ENCODE peak calls at places on chromosomes 7 and 10, in nine cellular contexts. R, X, Q, I, O, B, C, P and M are unnamed samples. For H3K4me1 and H3K36me3, the result is how much of the 10 kb centered on the place peaks cover.

GRCh38 chr10:125441151-125441550 is 241.8 kb downstream of the TEX36 start:
- DNase-seq in X (no peak), P (no peak), O (no peak), B (no peak), Q (peak), C (no peak), I (no peak), R (no peak), M (no peak)

GRCh38 chr7:111090834-111091233 is at the start of gene LRRN3:
- DNase-seq in Q (no peak), B (no peak), O (no peak), C (no peak), X (no peak), I (peak), P (no peak), R (no peak), M (peak)

GRCh38 chr10:93160829-93161228 is 87.1 kb downstream of the CYP26A1 start:
- DNase-seq in O (no peak), B (no peak), P (no peak), R (no peak), I (no peak), X (no peak), C (no peak), Q (peak), M (peak)

GRCh38 chr7:3482147-3482921 is 181.3 kb downstream of the SDK1 start:
- DNase-seq in P (no peak), Q (peak), B (peak), R (no peak), C (no peak), I (no peak), X (no peak), O (no peak), M (no peak)

GRCh38 chr7:135210818-135211178 is 528 bp downstream of the WDR91 start:
- DNase-seq in C (no peak), R (peak), P (no peak), B (no peak), I (no peak), O (no peak), X (no peak), Q (no peak), M (no peak)

GRCh38 chr10:14674376-14675050 is 100.2 kb downstream of the FAM107B start:
- DNase-seq in Q (no peak), P (no peak), C (no peak), X (no peak), B (no peak), O (no peak), R (no peak), I (no peak), M (no peak)

GRCh38 chr10:132658546-132659205 is 121.1 kb downstream of the INPP5A start:
- DNase-seq in X (no peak), B (no peak), Q (no peak), C (no peak), O (no peak), I (no peak), P (no peak), R (no peak), M (no peak)

GRCh38 chr10:58773942-58774341 is 261.3 kb downstream of the BICC1 start:
- DNase-seq in Q (no peak), O (no peak), P (no peak), I (no peak), C (no peak), R (no peak), X (no peak), B (no peak), M (no peak)

GRCh38 chr7:27098493-27099223 is 2.9 kb upstream of the HOXA1 start:
- DNase-seq in X (peak), Q (peak), R (peak), C (no peak), B (no peak), I (peak), O (no peak), P (no peak), M (no peak)

GRCh38 chr7:139861794-139862193 is 32.7 kb downstream of the TBXAS1 start:
- DNase-seq in R (no peak), Q (no peak), O (no peak), X (no peak), I (no peak), P (no peak), C (no peak), B (no peak), M (no peak)

GRCh38 chr7:47352394-47352968 is 229.4 kb downstream of the TNS3 start:
- DNase-seq in P (no peak), B (no peak), O (no peak), C (no peak), X (no peak), R (no peak), Q (no peak), I (no peak), M (no peak)

GRCh38 chr10:13834581-13835286 is 248.0 kb downstream of the PRPF18 start:
- DNase-seq in I (no peak), C (no peak), B (no peak), Q (no peak), O (no peak), P (no peak), X (no peak), R (no peak), M (peak)

GRCh38 chr7:111107576-111107975 is 16.6 kb downstream of the LRRN3 start:
- DNase-seq in O (no peak), C (no peak), Q (no peak), B (no peak), X (no peak), I (no peak), R (no peak), P (no peak), M (no peak)

GRCh38 chr7:124085168-124085567 is 52.3 kb upstream of the TMEM229A start:
- DNase-seq in R (no peak), I (no peak), Q (peak), B (no peak), X (no peak), P (no peak), C (peak), O (no peak), M (no peak)

GRCh38 chr10:3775671-3776551 is 9.1 kb downstream of the KLF6 start:
- DNase-seq in R (no peak), Q (peak), O (no peak), C (peak), P (no peak), B (no peak), X (no peak), I (peak), M (no peak)

GRCh38 chr10:29099001-29099400 is 189.9 kb upstream of the LYZL1 start:
- DNase-seq in C (no peak), B (no peak), I (no peak), O (no peak), Q (peak), P (no peak), X (no peak), R (no peak), M (no peak)

GRCh38 chr7:1920886-1921285 is 250.8 kb downstream of the ELFN1 start:
- DNase-seq in I (no peak), P (no peak), O (no peak), C (peak), X (peak), B (no peak), Q (no peak), R (no peak), M (peak)

GRCh38 chr7:27277628-27278027 is 35.0 kb downstream of the EVX1 start:
- DNase-seq in I (no peak), C (no peak), P (no peak), B (no peak), Q (peak), R (peak), O (no peak), X (no peak), M (no peak)

GRCh38 chr7:134140889-134141867 is 14.0 kb downstream of the LRGUK start:
- DNase-seq in R (peak), O (peak), Q (peak), C (peak), B (peak), I (peak), P (peak), X (peak), M (peak)

GRCh38 chr10:120613180-120613579 is 156.2 kb downstream of the PLPP4 start:
- DNase-seq in O (no peak), Q (peak), C (no peak), P (no peak), I (no peak), R (no peak), B (no peak), X (no peak), M (no peak)

GRCh38 chr10:44323838-44324237 is 61.1 kb downstream of the CXCL12 start:
- DNase-seq in I (no peak), C (no peak), Q (no peak), P (no peak), O (no peak), B (no peak), R (no peak), X (no peak), M (no peak)

GRCh38 chr7:113810108-113810748 is 108.6 kb downstream of the PPP1R3A start:
- DNase-seq in Q (no peak), O (no peak), P (no peak), X (no peak), B (no peak), C (no peak), I (no peak), R (no peak), M (no peak)

GRCh38 chr10:21100190-21100589 is 203.1 kb upstream of the NEBL start:
- DNase-seq in R (no peak), O (no peak), Q (no peak), I (no peak), P (no peak), B (no peak), X (no peak), C (no peak), M (no peak)

GRCh38 chr10:16509996-16510395 is 11.7 kb downstream of the C1QL3 start:
- DNase-seq in X (no peak), B (no peak), P (no peak), R (no peak), Q (peak), C (no peak), O (no peak), I (no peak), M (no peak)

GRCh38 chr7:141674201-141674671 is 27.7 kb downstream of the DENND11 start:
- DNase-seq in P (no peak), I (no peak), Q (peak), C (no peak), B (no peak), O (no peak), R (no peak), X (no peak), M (peak)

GRCh38 chr7:54782314-54782713 is 23.3 kb upstream of the SEC61G start:
- DNase-seq in P (no peak), C (no peak), B (no peak), Q (no peak), I (no peak), R (no peak), O (no peak), X (no peak), M (no peak)

GRCh38 chr7:120684463-120684862 is 173.5 kb downstream of the TSPAN12 start:
- DNase-seq in P (no peak), X (no peak), B (no peak), R (no peak), I (no peak), O (no peak), Q (no peak), C (no peak), M (no peak)

GRCh38 chr10:17665742-17666141 is 21.8 kb downstream of the STAM start:
- DNase-seq in B (no peak), X (no peak), Q (peak), I (no peak), R (peak), C (no peak), O (no peak), P (no peak), M (no peak)

GRCh38 chr7:101231644-101232043 is 6.0 kb downstream of the CLDN15 start:
- DNase-seq in X (no peak), O (no peak), Q (no peak), B (no peak), I (no peak), P (no peak), R (no peak), C (no peak), M (no peak)

GRCh38 chr7:157139142-157140117 is 704 bp downstream of the UBE3C start:
- DNase-seq in I (peak), O (peak), P (peak), C (peak), X (peak), B (peak), R (peak), Q (no peak), M (peak)

GRCh38 chr10:13496164-13496563 is 32.6 kb downstream of the BEND7 start:
- DNase-seq in I (no peak), X (no peak), B (no peak), R (no peak), O (no peak), Q (no peak), C (no peak), P (no peak), M (no peak)

DNA sequence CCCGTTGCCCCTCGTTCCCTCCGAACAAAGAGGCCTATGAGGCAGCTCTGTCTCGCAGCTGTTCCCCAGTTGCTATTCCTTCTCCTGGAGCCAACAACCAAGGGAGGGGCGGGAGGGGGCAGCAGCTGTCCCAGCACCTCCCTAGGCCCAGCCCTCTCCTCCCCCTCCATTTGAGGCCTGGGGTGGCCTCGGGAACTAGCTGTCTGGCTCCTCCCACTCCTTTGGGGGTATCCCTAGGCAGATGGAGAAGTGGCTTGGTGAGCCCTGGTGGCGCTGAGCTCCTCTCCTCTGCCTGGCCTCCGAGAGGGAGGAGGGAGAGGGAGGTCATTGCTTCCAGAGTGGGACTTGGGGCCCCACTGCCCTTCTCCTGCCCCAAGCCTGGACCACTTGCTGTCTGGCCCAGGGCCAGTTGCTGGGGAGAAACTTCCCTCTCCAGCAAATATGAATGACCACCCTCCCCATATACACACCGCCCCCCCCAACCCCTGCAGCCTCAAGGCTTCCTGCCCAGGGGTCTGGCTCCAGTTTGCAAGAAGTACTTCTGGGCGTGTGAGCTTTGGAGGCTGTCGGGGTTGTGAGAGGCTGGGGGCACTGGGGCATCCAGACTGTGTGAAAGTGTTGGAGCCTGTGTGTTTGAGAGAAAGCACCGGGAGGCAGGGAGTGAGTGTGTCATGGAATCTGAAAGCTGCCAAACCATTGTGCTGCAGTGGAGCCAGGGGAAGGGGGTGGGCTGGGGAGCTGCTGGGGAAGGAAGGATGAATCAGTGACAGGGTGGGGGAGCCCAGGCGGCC is 3.1 kb downstream of the FLNC start:
- DNase-seq in P (no peak), I (peak), O (no peak), Q (peak), R (peak), X (no peak), B (no peak), C (no peak), M (peak)
- H3K4me1 ChIP-seq in P (under half), I (under half), O (under half), Q (under half), R (under half), X (under half), B (under half), C (under half), M (half or more)

GRCh38 chr7:131449373-131449902 is 107.0 kb downstream of the PODXL start:
- DNase-seq in C (no peak), I (no peak), P (no peak), Q (no peak), O (no peak), X (no peak), B (no peak), R (no peak), M (no peak)

GRCh38 chr7:131459256-131459655 is 97.2 kb downstream of the PODXL start:
- DNase-seq in I (no peak), Q (peak), C (no peak), O (no peak), X (no peak), R (no peak), B (no peak), P (no peak), M (no peak)

GRCh38 chr7:131455546-131455945 is 100.9 kb downstream of the PODXL start:
- DNase-seq in X (no peak), I (no peak), P (no peak), Q (no peak), O (no peak), B (no peak), C (no peak), R (no peak), M (no peak)

DNA sequence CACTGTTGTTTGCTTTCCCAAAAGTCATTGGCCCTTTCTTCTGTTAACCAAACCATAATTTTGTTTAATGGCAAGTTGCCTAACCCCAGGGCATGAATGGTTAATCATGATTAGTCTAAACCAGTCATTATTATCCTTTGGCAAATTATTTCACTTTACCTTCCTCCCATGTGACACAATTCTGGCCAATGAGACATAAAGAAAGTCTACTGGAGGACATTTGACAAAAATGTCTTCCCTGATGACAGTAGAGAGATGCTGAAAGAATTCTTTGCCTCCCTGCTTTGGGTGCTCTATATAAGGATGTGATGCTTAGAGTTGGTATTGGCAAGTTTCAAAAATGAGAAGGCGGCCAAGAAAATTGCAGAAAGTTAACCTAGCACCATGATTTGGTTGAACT is 101.9 kb downstream of the PODXL start:
- DNase-seq in R (no peak), P (no peak), O (no peak), Q (no peak), I (no peak), C (no peak), B (no peak), X (no peak), M (no peak)
- H3K27ac ChIP-seq in R (no peak), P (no peak), O (no peak), Q (no peak), I (no peak), C (no peak), B (no peak), X (no peak), M (no peak)

DNA sequence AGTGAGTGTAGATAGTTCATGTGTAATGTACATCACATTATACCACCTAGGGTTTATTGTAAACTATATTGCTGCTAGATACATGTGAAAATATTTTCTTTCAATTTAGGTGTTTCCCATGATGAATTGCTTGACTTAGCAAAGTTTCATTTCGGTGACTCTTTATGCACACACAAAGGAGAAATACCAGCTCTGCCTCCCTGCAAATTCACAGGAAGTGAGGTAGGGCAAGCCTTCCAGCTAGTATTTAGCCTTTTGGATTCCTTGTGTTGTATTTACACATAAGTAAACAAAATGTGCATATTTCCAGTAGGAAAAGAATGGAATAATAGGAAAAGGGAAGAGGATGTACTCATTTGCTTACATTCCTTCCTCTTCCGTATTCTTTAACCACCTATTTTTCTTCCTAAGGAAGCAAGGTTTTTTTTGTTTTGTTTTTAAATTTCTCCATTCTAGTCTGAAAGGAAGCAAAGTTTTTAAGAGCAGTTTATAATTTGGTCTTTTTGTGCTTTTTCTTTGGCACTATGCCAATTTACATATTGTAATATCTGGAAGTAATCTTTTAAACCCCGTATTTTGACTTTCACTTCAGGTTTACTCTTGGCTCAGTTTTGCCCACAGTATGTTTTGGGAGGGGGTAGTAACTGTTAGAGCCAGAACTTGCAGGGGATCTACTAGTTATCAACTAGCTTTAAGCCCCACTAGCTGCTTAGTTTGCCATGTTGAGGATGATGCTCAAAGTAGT is 10.4 kb downstream of the PMPCB start:
- DNase-seq in Q (no peak), C (no peak), O (no peak), P (no peak), I (no peak), R (no peak), B (no peak), X (no peak), M (no peak)
- H3K36me3 ChIP-seq in Q (under half), C (under half), O (half or more), P (half or more), I (under half), R (under half), B (half or more), X (under half), M (under half)

DNA sequence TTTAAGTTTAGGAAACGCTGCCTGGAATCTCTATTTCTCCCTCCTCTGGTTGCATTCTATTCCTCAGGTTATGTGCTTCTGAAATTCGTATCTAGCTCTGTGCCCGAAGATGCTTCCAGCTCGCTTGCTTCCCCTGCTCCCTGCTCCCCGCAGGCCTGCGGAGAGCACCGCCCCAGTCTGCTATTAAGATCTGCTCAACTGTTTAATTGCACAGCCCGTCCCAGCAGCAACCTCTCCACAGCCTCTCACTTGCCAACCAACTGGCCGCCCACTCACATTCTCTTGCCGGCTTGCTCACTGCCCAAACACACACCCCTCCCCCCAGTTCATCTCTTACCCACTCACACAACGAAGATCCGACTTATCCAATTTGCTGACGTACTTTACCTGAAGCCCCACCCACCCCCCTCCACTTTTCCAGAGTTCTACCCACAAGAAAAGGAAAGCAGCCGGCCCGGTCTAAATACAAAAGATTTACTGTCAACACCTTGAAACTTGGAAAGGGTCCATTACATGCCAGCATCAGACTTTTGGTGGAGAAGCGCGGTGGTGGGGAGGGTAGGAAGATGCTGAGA is 167.3 kb upstream of the KLF14 start:
- DNase-seq in R (peak), Q (peak), C (peak), I (peak), O (no peak), P (no peak), B (no peak), X (peak), M (peak)
- H3K4me1 ChIP-seq in R (under half), Q (half or more), C (half or more), I (under half), O (under half), P (under half), B (under half), X (under half), M (half or more)

GRCh38 chr10:73888514-73888913 is 14.2 kb upstream of the CAMK2G start:
- DNase-seq in X (no peak), B (no peak), P (no peak), Q (peak), R (no peak), I (no peak), C (no peak), O (no peak), M (no peak)
- H3K27ac ChIP-seq in X (no peak), B (no peak), P (no peak), Q (peak), R (peak), I (no peak), C (peak), O (no peak), M (peak)

GRCh38 chr10:100158044-100158805 is 27.6 kb downstream of the ERLIN1 start:
- DNase-seq in R (no peak), Q (no peak), B (no peak), I (no peak), X (no peak), O (no peak), P (no peak), C (no peak), M (no peak)
- H3K36me3 ChIP-seq in R (under half), Q (under half), B (half or more), I (under half), X (under half), O (under half), P (under half), C (under half), M (under half)